ENCODE peak calls at places on chromosomes 11 and 22, in five cellular contexts. One of them, this sample, is unnamed.

GRCh38 chr22:44188986-44189630 is 8.4 kb downstream of the PARVG start:
- DNase-seq in central memory CD4-positive, alpha-beta T cell: no peak
- DNase-seq in PC-9: no peak
- DNase-seq in GM04503: no peak
- DNase-seq in iPS DF 6.9: no peak
- DNase-seq in this sample: peak

GRCh38 chr11:34890812-34891211 is 25.4 kb downstream of the APIP start:
- DNase-seq in GM04503: no peak
- DNase-seq in iPS DF 6.9: no peak
- DNase-seq in PC-9: no peak
- DNase-seq in central memory CD4-positive, alpha-beta T cell: no peak
- DNase-seq in this sample: peak

GRCh38 chr11:8733847-8734246 is 51.3 kb downstream of the RPL27A start:
- DNase-seq in GM04503: no peak
- DNase-seq in PC-9: no peak
- DNase-seq in iPS DF 6.9: no peak
- DNase-seq in central memory CD4-positive, alpha-beta T cell: no peak
- DNase-seq in this sample: no peak

GRCh38 chr11:94694309-94695060 is 73.7 kb upstream of the AMOTL1 start:
- DNase-seq in iPS DF 6.9: no peak
- DNase-seq in PC-9: no peak
- DNase-seq in central memory CD4-positive, alpha-beta T cell: no peak
- DNase-seq in GM04503: no peak
- DNase-seq in this sample: no peak

GRCh38 chr22:46002757-46003270 is 25.9 kb upstream of the WNT7B start:
- DNase-seq in central memory CD4-positive, alpha-beta T cell: no peak
- DNase-seq in PC-9: no peak
- DNase-seq in iPS DF 6.9: no peak
- DNase-seq in GM04503: peak
- DNase-seq in this sample: no peak

GRCh38 chr11:10314199-10315072 is 9.6 kb downstream of the ADM start:
- DNase-seq in PC-9: no peak
- DNase-seq in central memory CD4-positive, alpha-beta T cell: no peak
- DNase-seq in GM04503: no peak
- DNase-seq in iPS DF 6.9: no peak
- DNase-seq in this sample: no peak

GRCh38 chr11:82842019-82842418 is 58.2 kb downstream of the PRCP start:
- DNase-seq in central memory CD4-positive, alpha-beta T cell: no peak
- DNase-seq in GM04503: no peak
- DNase-seq in PC-9: no peak
- DNase-seq in iPS DF 6.9: no peak
- DNase-seq in this sample: no peak

GRCh38 chr22:49532831-49533802 is 294.6 kb downstream of the BRD1 start:
- DNase-seq in PC-9: no peak
- DNase-seq in GM04503: no peak
- DNase-seq in iPS DF 6.9: no peak
- DNase-seq in central memory CD4-positive, alpha-beta T cell: no peak
- DNase-seq in this sample: no peak

This sample was measured in SK-N-SH.